ENCODE peak calls at places on chromosomes 7 and 10, in five cellular contexts. One of them, this sample, is unnamed.
A peak's percentile ranks its signal among the peaks of the same experiment; 100 is the strongest.

GRCh38 chr7:107742678-107743566 is 1.0 kb upstream of the CBLL1 start:
- DNase-seq in SW480: peak; percentile 80
- DNase-seq in lower leg skin: no peak
- DNase-seq in activated naive CD8-positive, alpha-beta T cell treated with anti-CD3 and anti-CD28 coated beads, Interleukin-2, amount 50 U/mL, for 24 hours: peak; percentile 63
- DNase-seq in cerebellum: peak; percentile 39
- DNase-seq in this sample: peak; percentile 35

GRCh38 chr10:110395350-110396283 is 90.9 kb upstream of the SMNDC1 start:
- DNase-seq in activated naive CD8-positive, alpha-beta T cell treated with anti-CD3 and anti-CD28 coated beads, Interleukin-2, amount 50 U/mL, for 24 hours: peak; percentile 51
- DNase-seq in lower leg skin: no peak
- DNase-seq in SW480: peak; percentile 84
- DNase-seq in cerebellum: no peak
- DNase-seq in this sample: no peak

GRCh38 chr10:119768455-119769094 is 42.7 kb downstream of the INPP5F start:
- DNase-seq in lower leg skin: no peak
- DNase-seq in SW480: no peak
- DNase-seq in cerebellum: no peak
- DNase-seq in activated naive CD8-positive, alpha-beta T cell treated with anti-CD3 and anti-CD28 coated beads, Interleukin-2, amount 50 U/mL, for 24 hours: no peak
- DNase-seq in this sample: no peak

GRCh38 chr7:112383671-112384417 is 66.4 kb upstream of the IFRD1 start:
- DNase-seq in lower leg skin: no peak
- DNase-seq in cerebellum: no peak
- DNase-seq in activated naive CD8-positive, alpha-beta T cell treated with anti-CD3 and anti-CD28 coated beads, Interleukin-2, amount 50 U/mL, for 24 hours: no peak
- DNase-seq in SW480: no peak
- DNase-seq in this sample: no peak

GRCh38 chr10:5818894-5819293 is 5.7 kb upstream of the GDI2 start:
- DNase-seq in SW480: no peak
- DNase-seq in lower leg skin: no peak
- DNase-seq in cerebellum: no peak
- DNase-seq in activated naive CD8-positive, alpha-beta T cell treated with anti-CD3 and anti-CD28 coated beads, Interleukin-2, amount 50 U/mL, for 24 hours: peak; percentile 25
- DNase-seq in this sample: no peak

GRCh38 chr10:34589275-34589674 is 225.8 kb downstream of the PARD3 start:
- DNase-seq in activated naive CD8-positive, alpha-beta T cell treated with anti-CD3 and anti-CD28 coated beads, Interleukin-2, amount 50 U/mL, for 24 hours: no peak
- DNase-seq in lower leg skin: no peak
- DNase-seq in SW480: no peak
- DNase-seq in cerebellum: no peak
- DNase-seq in this sample: no peak

GRCh38 chr7:885893-886625 is 9.7 kb downstream of the GET4 start:
- DNase-seq in lower leg skin: no peak
- DNase-seq in activated naive CD8-positive, alpha-beta T cell treated with anti-CD3 and anti-CD28 coated beads, Interleukin-2, amount 50 U/mL, for 24 hours: no peak
- DNase-seq in cerebellum: no peak
- DNase-seq in SW480: no peak
- DNase-seq in this sample: no peak

GRCh38 chr7:125055376-125055775 is 125.8 kb upstream of the POT1 start:
- DNase-seq in cerebellum: no peak
- DNase-seq in activated naive CD8-positive, alpha-beta T cell treated with anti-CD3 and anti-CD28 coated beads, Interleukin-2, amount 50 U/mL, for 24 hours: no peak
- DNase-seq in SW480: no peak
- DNase-seq in lower leg skin: no peak
- DNase-seq in this sample: no peak

GRCh38 chr7:99955247-99955646 is 20.6 kb downstream of the AZGP1 start:
- DNase-seq in activated naive CD8-positive, alpha-beta T cell treated with anti-CD3 and anti-CD28 coated beads, Interleukin-2, amount 50 U/mL, for 24 hours: no peak
- DNase-seq in SW480: peak; percentile 73
- DNase-seq in lower leg skin: no peak
- DNase-seq in cerebellum: no peak
- DNase-seq in this sample: no peak

GRCh38 chr7:148735141-148735540 is 36.4 kb downstream of the CUL1 start:
- DNase-seq in cerebellum: peak; percentile 69
- DNase-seq in activated naive CD8-positive, alpha-beta T cell treated with anti-CD3 and anti-CD28 coated beads, Interleukin-2, amount 50 U/mL, for 24 hours: no peak
- DNase-seq in lower leg skin: no peak
- DNase-seq in SW480: no peak
- DNase-seq in this sample: no peak

GRCh38 chr7:30862987-30863693 is 48.5 kb upstream of the AQP1 start:
- DNase-seq in SW480: no peak
- DNase-seq in lower leg skin: no peak
- DNase-seq in activated naive CD8-positive, alpha-beta T cell treated with anti-CD3 and anti-CD28 coated beads, Interleukin-2, amount 50 U/mL, for 24 hours: no peak
- DNase-seq in cerebellum: peak; percentile 41
- DNase-seq in this sample: no peak

GRCh38 chr7:133001727-133002126 is 80.2 kb downstream of the CHCHD3 start:
- DNase-seq in SW480: no peak
- DNase-seq in cerebellum: no peak
- DNase-seq in activated naive CD8-positive, alpha-beta T cell treated with anti-CD3 and anti-CD28 coated beads, Interleukin-2, amount 50 U/mL, for 24 hours: no peak
- DNase-seq in lower leg skin: no peak
- DNase-seq in this sample: no peak

GRCh38 chr10:7756360-7756992 is 31.3 kb downstream of the KIN start:
- DNase-seq in cerebellum: no peak
- DNase-seq in lower leg skin: no peak
- DNase-seq in activated naive CD8-positive, alpha-beta T cell treated with anti-CD3 and anti-CD28 coated beads, Interleukin-2, amount 50 U/mL, for 24 hours: peak; percentile 5
- DNase-seq in SW480: no peak
- DNase-seq in this sample: no peak

GRCh38 chr10:3624367-3624766 is 160.6 kb downstream of the KLF6 start:
- DNase-seq in lower leg skin: no peak
- DNase-seq in activated naive CD8-positive, alpha-beta T cell treated with anti-CD3 and anti-CD28 coated beads, Interleukin-2, amount 50 U/mL, for 24 hours: no peak
- DNase-seq in SW480: no peak
- DNase-seq in cerebellum: no peak
- DNase-seq in this sample: no peak

GRCh38 chr10:103602028-103602851 is 108.7 kb downstream of the NEURL1 start:
- DNase-seq in lower leg skin: no peak
- DNase-seq in cerebellum: peak; percentile 61
- DNase-seq in SW480: no peak
- DNase-seq in activated naive CD8-positive, alpha-beta T cell treated with anti-CD3 and anti-CD28 coated beads, Interleukin-2, amount 50 U/mL, for 24 hours: no peak
- DNase-seq in this sample: no peak

GRCh38 chr10:6296456-6297214 is 93.9 kb downstream of the PFKFB3 start:
- DNase-seq in lower leg skin: no peak
- DNase-seq in cerebellum: no peak
- DNase-seq in SW480: peak; percentile 20
- DNase-seq in activated naive CD8-positive, alpha-beta T cell treated with anti-CD3 and anti-CD28 coated beads, Interleukin-2, amount 50 U/mL, for 24 hours: no peak
- DNase-seq in this sample: no peak

GRCh38 chr10:72692897-72693598 is 1.1 kb downstream of the MCU start:
- DNase-seq in activated naive CD8-positive, alpha-beta T cell treated with anti-CD3 and anti-CD28 coated beads, Interleukin-2, amount 50 U/mL, for 24 hours: no peak
- DNase-seq in SW480: no peak
- DNase-seq in cerebellum: no peak
- DNase-seq in lower leg skin: no peak
- DNase-seq in this sample: no peak

GRCh38 chr7:82755705-82756551 is 312.4 kb upstream of the CACNA2D1 start:
- DNase-seq in lower leg skin: no peak
- DNase-seq in SW480: no peak
- DNase-seq in activated naive CD8-positive, alpha-beta T cell treated with anti-CD3 and anti-CD28 coated beads, Interleukin-2, amount 50 U/mL, for 24 hours: no peak
- DNase-seq in cerebellum: no peak
- DNase-seq in this sample: no peak

GRCh38 chr10:73131913-73132686 is 21.8 kb downstream of the NUDT13 start:
- DNase-seq in cerebellum: no peak
- DNase-seq in activated naive CD8-positive, alpha-beta T cell treated with anti-CD3 and anti-CD28 coated beads, Interleukin-2, amount 50 U/mL, for 24 hours: no peak
- DNase-seq in lower leg skin: no peak
- DNase-seq in SW480: no peak
- DNase-seq in this sample: no peak

GRCh38 chr10:59960751-59961150 is 54.4 kb upstream of the CCDC6 start:
- DNase-seq in activated naive CD8-positive, alpha-beta T cell treated with anti-CD3 and anti-CD28 coated beads, Interleukin-2, amount 50 U/mL, for 24 hours: no peak
- DNase-seq in lower leg skin: no peak
- DNase-seq in SW480: no peak
- DNase-seq in cerebellum: no peak
- DNase-seq in this sample: no peak

GRCh38 chr10:81403451-81403850 is 471.5 kb upstream of the NRG3 start:
- DNase-seq in activated naive CD8-positive, alpha-beta T cell treated with anti-CD3 and anti-CD28 coated beads, Interleukin-2, amount 50 U/mL, for 24 hours: no peak
- DNase-seq in SW480: peak; percentile 8
- DNase-seq in cerebellum: no peak
- DNase-seq in lower leg skin: no peak
- DNase-seq in this sample: no peak

GRCh38 chr7:31069880-31070555 is 17.9 kb downstream of the ADCYAP1R1 start:
- DNase-seq in lower leg skin: no peak
- DNase-seq in cerebellum: no peak
- DNase-seq in SW480: no peak
- DNase-seq in activated naive CD8-positive, alpha-beta T cell treated with anti-CD3 and anti-CD28 coated beads, Interleukin-2, amount 50 U/mL, for 24 hours: no peak
- DNase-seq in this sample: no peak

GRCh38 chr10:103232772-103233488 is 12.8 kb upstream of the RPEL1 start:
- DNase-seq in cerebellum: no peak
- DNase-seq in activated naive CD8-positive, alpha-beta T cell treated with anti-CD3 and anti-CD28 coated beads, Interleukin-2, amount 50 U/mL, for 24 hours: no peak
- DNase-seq in SW480: peak; percentile 31
- DNase-seq in lower leg skin: no peak
- DNase-seq in this sample: no peak

GRCh38 chr7:47534322-47535032 is 47.4 kb downstream of the TNS3 start:
- DNase-seq in cerebellum: no peak
- DNase-seq in lower leg skin: no peak
- DNase-seq in SW480: peak; percentile 81
- DNase-seq in activated naive CD8-positive, alpha-beta T cell treated with anti-CD3 and anti-CD28 coated beads, Interleukin-2, amount 50 U/mL, for 24 hours: no peak
- DNase-seq in this sample: no peak

GRCh38 chr10:123578721-123579120 is 87.4 kb upstream of the GPR26 start:
- DNase-seq in lower leg skin: no peak
- DNase-seq in activated naive CD8-positive, alpha-beta T cell treated with anti-CD3 and anti-CD28 coated beads, Interleukin-2, amount 50 U/mL, for 24 hours: no peak
- DNase-seq in SW480: no peak
- DNase-seq in cerebellum: no peak
- DNase-seq in this sample: no peak

GRCh38 chr10:80260295-80261243 is 28.9 kb downstream of the MAT1A start:
- DNase-seq in lower leg skin: no peak
- DNase-seq in activated naive CD8-positive, alpha-beta T cell treated with anti-CD3 and anti-CD28 coated beads, Interleukin-2, amount 50 U/mL, for 24 hours: peak; percentile 42
- DNase-seq in SW480: no peak
- DNase-seq in cerebellum: peak; percentile 30
- DNase-seq in this sample: no peak

GRCh38 chr10:60186315-60187071 is 203.2 kb downstream of the ANK3 start:
- DNase-seq in lower leg skin: peak; percentile 26
- DNase-seq in SW480: no peak
- DNase-seq in activated naive CD8-positive, alpha-beta T cell treated with anti-CD3 and anti-CD28 coated beads, Interleukin-2, amount 50 U/mL, for 24 hours: no peak
- DNase-seq in cerebellum: peak; percentile 87
- DNase-seq in this sample: no peak

GRCh38 chr7:45064047-45064725 is 24.6 kb downstream of the NACAD start:
- DNase-seq in SW480: no peak
- DNase-seq in lower leg skin: no peak
- DNase-seq in activated naive CD8-positive, alpha-beta T cell treated with anti-CD3 and anti-CD28 coated beads, Interleukin-2, amount 50 U/mL, for 24 hours: no peak
- DNase-seq in cerebellum: no peak
- DNase-seq in this sample: no peak

GRCh38 chr7:39453743-39454355 is 112.4 kb upstream of the YAE1 start:
- DNase-seq in SW480: peak; percentile 60
- DNase-seq in lower leg skin: no peak
- DNase-seq in activated naive CD8-positive, alpha-beta T cell treated with anti-CD3 and anti-CD28 coated beads, Interleukin-2, amount 50 U/mL, for 24 hours: peak; percentile 58
- DNase-seq in cerebellum: no peak
- DNase-seq in this sample: peak; percentile 21

GRCh38 chr10:79242620-79243152 is 104.6 kb upstream of the PPIF start:
- DNase-seq in cerebellum: peak; percentile 47
- DNase-seq in SW480: no peak
- DNase-seq in lower leg skin: no peak
- DNase-seq in activated naive CD8-positive, alpha-beta T cell treated with anti-CD3 and anti-CD28 coated beads, Interleukin-2, amount 50 U/mL, for 24 hours: peak; percentile 68
- DNase-seq in this sample: peak; percentile 78

GRCh38 chr10:88066319-88066718 is 202.9 kb downstream of the PTEN start:
- DNase-seq in lower leg skin: no peak
- DNase-seq in activated naive CD8-positive, alpha-beta T cell treated with anti-CD3 and anti-CD28 coated beads, Interleukin-2, amount 50 U/mL, for 24 hours: no peak
- DNase-seq in SW480: no peak
- DNase-seq in cerebellum: no peak
- DNase-seq in this sample: no peak

GRCh38 chr7:75732764-75733630 is 5.7 kb downstream of the HIP1 start:
- DNase-seq in activated naive CD8-positive, alpha-beta T cell treated with anti-CD3 and anti-CD28 coated beads, Interleukin-2, amount 50 U/mL, for 24 hours: no peak
- DNase-seq in lower leg skin: no peak
- DNase-seq in SW480: peak; percentile 95
- DNase-seq in cerebellum: no peak
- DNase-seq in this sample: no peak

GRCh38 chr10:51700228-51700835 is 937 bp upstream of the CSTF2T start:
- DNase-seq in activated naive CD8-positive, alpha-beta T cell treated with anti-CD3 and anti-CD28 coated beads, Interleukin-2, amount 50 U/mL, for 24 hours: peak; percentile 27
- DNase-seq in cerebellum: peak; percentile 17
- DNase-seq in SW480: no peak
- DNase-seq in lower leg skin: peak; percentile 28
- DNase-seq in this sample: no peak

GRCh38 chr7:77797734-77798393 is 370 bp downstream of the TMEM60 start:
- DNase-seq in cerebellum: no peak
- DNase-seq in lower leg skin: no peak
- DNase-seq in activated naive CD8-positive, alpha-beta T cell treated with anti-CD3 and anti-CD28 coated beads, Interleukin-2, amount 50 U/mL, for 24 hours: no peak
- DNase-seq in SW480: no peak
- DNase-seq in this sample: no peak

GRCh38 chr7:105270117-105270516 is 118.6 kb downstream of the SRPK2 start:
- DNase-seq in cerebellum: peak; percentile 23
- DNase-seq in activated naive CD8-positive, alpha-beta T cell treated with anti-CD3 and anti-CD28 coated beads, Interleukin-2, amount 50 U/mL, for 24 hours: no peak
- DNase-seq in lower leg skin: no peak
- DNase-seq in SW480: no peak
- DNase-seq in this sample: no peak

GRCh38 chr7:49111706-49112105 is 187.4 kb downstream of the CDC14C start:
- DNase-seq in activated naive CD8-positive, alpha-beta T cell treated with anti-CD3 and anti-CD28 coated beads, Interleukin-2, amount 50 U/mL, for 24 hours: no peak
- DNase-seq in SW480: no peak
- DNase-seq in cerebellum: no peak
- DNase-seq in lower leg skin: no peak
- DNase-seq in this sample: no peak

This sample was measured in GM12891.